ENCODE peak calls at places on chromosome 19, in nine cellular contexts. J is IMR-90; P is LoVo; W is nephron progenitor cell; F is aorta; B is fibroblast of pulmonary artery; D is activated CD4-positive, alpha-beta T cell treated with anti-CD3 and anti-CD28 coated beads, Interleukin-2, amount 50 U/mL, for 4 hours; M is AG04450; U is hepatic stellate cell. C is an unnamed sample.

GRCh38 chr19:45102481-45102880 is 9.5 kb downstream of the PPP1R37 start:
- DNase-seq in J (no peak), D (no peak), P (no peak), B (no peak), W (no peak), F (no peak), M (no peak), U (no peak), C (no peak)

GRCh38 chr19:11214387-11214786 is 17.0 kb upstream of the KANK2 start:
- DNase-seq in D (no peak), U (no peak), M (no peak), F (no peak), P (no peak), J (no peak), W (no peak), B (no peak), C (no peak)

GRCh38 chr19:33898062-33898677 is 101.5 kb downstream of the KCTD15 start:
- DNase-seq in D (no peak), P (no peak), F (no peak), J (no peak), U (no peak), M (no peak), B (no peak), W (no peak), C (no peak)

GRCh38 chr19:40466219-40467006 is at the start of gene SPTBN4:
- DNase-seq in D (peak), F (peak), B (no peak), W (peak), M (no peak), P (no peak), U (no peak), J (no peak), C (no peak)

GRCh38 chr19:1427221-1427620 is 11.0 kb upstream of the RPS15 start:
- DNase-seq in D (no peak), F (no peak), W (no peak), P (no peak), J (no peak), M (no peak), B (no peak), U (no peak), C (no peak)

GRCh38 chr19:38561658-38562057 is 56.1 kb downstream of the MAP4K1 start:
- DNase-seq in P (no peak), M (no peak), W (no peak), D (no peak), F (no peak), U (no peak), J (no peak), B (no peak), C (no peak)

GRCh38 chr19:11378319-11379189 is 4.1 kb downstream of the SWSAP1 start:
- DNase-seq in U (peak), M (no peak), B (peak), F (no peak), W (peak), J (peak), D (no peak), P (peak), C (peak)

GRCh38 chr19:49690656-49691242 is at the start of gene CPT1C:
- DNase-seq in M (peak), J (peak), B (peak), P (no peak), U (peak), W (peak), D (peak), F (peak), C (no peak)

GRCh38 chr19:40365613-40366401 is 17.3 kb downstream of the PLD3 start:
- DNase-seq in J (peak), P (no peak), D (peak), W (peak), F (peak), U (peak), M (peak), B (peak), C (peak)

GRCh38 chr19:1262687-1263123 is 6.4 kb upstream of the CIRBP start:
- DNase-seq in P (no peak), W (peak), M (no peak), B (no peak), J (no peak), U (no peak), F (no peak), D (no peak), C (no peak)

GRCh38 chr19:48489608-48490216 is 20.5 kb downstream of the CYTH2 start:
- DNase-seq in U (peak), J (peak), W (peak), P (peak), F (peak), B (peak), M (no peak), D (peak), C (peak)

GRCh38 chr19:3612901-3613741 is 6.4 kb upstream of the TBXA2R start:
- DNase-seq in P (no peak), B (no peak), D (no peak), U (no peak), J (no peak), W (peak), M (no peak), F (peak), C (no peak)

GRCh38 chr19:8477889-8478288 is 24.6 kb downstream of the PRAM1 start:
- DNase-seq in M (no peak), D (no peak), U (no peak), B (no peak), P (no peak), W (no peak), F (no peak), J (no peak), C (no peak)

GRCh38 chr19:38964738-38965137 is 10.8 kb downstream of the FBXO17 start:
- DNase-seq in B (no peak), M (no peak), F (no peak), U (no peak), W (no peak), D (no peak), P (no peak), J (no peak), C (no peak)

GRCh38 chr19:4378886-4379285 is 21.5 kb downstream of the SH3GL1 start:
- DNase-seq in J (no peak), M (no peak), U (no peak), W (no peak), P (no peak), D (no peak), B (no peak), F (no peak), C (no peak)